ENCODE peak calls at places on chromosomes 1 and 21, in five cellular contexts. P, A, Q, N and T are unnamed samples.

GRCh38 chr1:150165622-150166612 is 16.2 kb downstream of the PLEKHO1 start:
- DNase-seq in P (peak), A (no peak), Q (no peak), N (peak), T (peak)

GRCh38 chr1:39272027-39272790 is 67.7 kb downstream of the MACF1 start:
- DNase-seq in P (peak), A (no peak), Q (peak), N (peak), T (no peak)

GRCh38 chr1:44068442-44068861 is 37.2 kb upstream of the SLC6A9 start:
- DNase-seq in P (no peak), A (no peak), Q (peak), N (no peak), T (no peak)

GRCh38 chr1:100051893-100052292 is 80.8 kb downstream of the SASS6 start:
- DNase-seq in P (no peak), A (no peak), Q (no peak), N (no peak), T (no peak)

GRCh38 chr1:25724201-25724600 is 75.8 kb upstream of the SELENON start:
- DNase-seq in P (no peak), A (no peak), Q (no peak), N (no peak), T (no peak)

GRCh38 chr1:156412653-156413309 is 43.8 kb downstream of the RHBG start:
- DNase-seq in P (no peak), A (no peak), Q (no peak), N (no peak), T (no peak)

GRCh38 chr1:201021333-201022177 is 2.0 kb downstream of the KIF21B start:
- DNase-seq in P (no peak), A (no peak), Q (no peak), N (no peak), T (no peak)

GRCh38 chr21:37421306-37421705 is 54.7 kb downstream of the DYRK1A start:
- DNase-seq in P (no peak), A (no peak), Q (no peak), N (no peak), T (no peak)

GRCh38 chr21:16250282-16250681 is 520.5 kb downstream of the USP25 start:
- DNase-seq in P (no peak), A (no peak), Q (no peak), N (no peak), T (no peak)

GRCh38 chr1:192430644-192431043 is 113.9 kb downstream of the RGS21 start:
- DNase-seq in P (no peak), A (no peak), Q (no peak), N (no peak), T (no peak)

GRCh38 chr1:50735443-50735842 is 224.6 kb downstream of the FAF1 start:
- DNase-seq in P (peak), A (no peak), Q (no peak), N (no peak), T (peak)

GRCh38 chr1:32872189-32872898 is 1.6 kb upstream of the FNDC5 start:
- DNase-seq in P (peak), A (peak), Q (no peak), N (peak), T (peak)

GRCh38 chr21:31710586-31710985 is 21.3 kb downstream of the SCAF4 start:
- DNase-seq in P (no peak), A (no peak), Q (no peak), N (no peak), T (no peak)

GRCh38 chr1:110626890-110627289 is 20.7 kb upstream of the KCNA2 start:
- DNase-seq in P (no peak), A (no peak), Q (no peak), N (no peak), T (no peak)

GRCh38 chr1:213613549-213613948 is 374.2 kb upstream of the PROX1 start:
- DNase-seq in P (no peak), A (no peak), Q (no peak), N (peak), T (no peak)

GRCh38 chr1:32215629-32216505 is 6.3 kb downstream of the TMEM234 start:
- DNase-seq in P (peak), A (no peak), Q (no peak), N (peak), T (peak)

GRCh38 chr1:185432943-185433342 is 115.9 kb upstream of the IVNS1ABP start:
- DNase-seq in P (no peak), A (no peak), Q (no peak), N (no peak), T (no peak)

GRCh38 chr1:64846573-64847430 is 101.9 kb downstream of the RAVER2 start:
- DNase-seq in P (no peak), A (no peak), Q (no peak), N (no peak), T (no peak)

GRCh38 chr1:119227446-119227845 is 87.0 kb upstream of the WARS2 start:
- DNase-seq in P (no peak), A (no peak), Q (no peak), N (no peak), T (no peak)

GRCh38 chr1:72892461-72892860 is 610.1 kb upstream of the NEGR1 start:
- DNase-seq in P (no peak), A (no peak), Q (no peak), N (no peak), T (no peak)

DNA sequence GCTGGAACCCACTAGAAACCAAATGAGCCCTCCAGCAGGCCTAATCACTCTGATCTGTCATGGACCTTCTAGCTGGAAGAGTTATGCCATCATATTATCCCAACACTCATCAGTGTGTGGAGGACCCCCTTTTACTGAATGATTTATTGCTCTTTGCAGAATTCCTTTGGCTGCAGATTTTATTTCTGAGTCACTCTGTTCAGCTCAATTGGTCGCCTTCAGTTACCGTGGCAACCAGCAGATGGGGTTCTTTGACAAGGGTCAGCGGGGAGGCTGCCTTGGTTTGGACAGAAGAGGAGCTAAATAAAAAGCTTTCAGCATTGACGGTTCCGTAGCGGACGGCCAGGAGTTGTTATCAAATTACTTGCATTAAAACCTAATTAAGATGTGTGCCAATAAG is 220.1 kb downstream of the SDCCAG8 start:
- DNase-seq in P (peak), A (no peak), Q (no peak), N (no peak), T (no peak)
- TF ChIP-seq CHD2 in P (no peak), A (no peak), Q (no peak), N (no peak), T (no peak)

GRCh38 chr1:230537456-230537855 is 104.8 kb upstream of the COG2 start:
- DNase-seq in P (no peak), A (peak), Q (no peak), N (no peak), T (no peak)
- TF ChIP-seq TAF1 in P (no peak), A (no peak), Q (no peak), N (no peak), T (no peak)

DNA sequence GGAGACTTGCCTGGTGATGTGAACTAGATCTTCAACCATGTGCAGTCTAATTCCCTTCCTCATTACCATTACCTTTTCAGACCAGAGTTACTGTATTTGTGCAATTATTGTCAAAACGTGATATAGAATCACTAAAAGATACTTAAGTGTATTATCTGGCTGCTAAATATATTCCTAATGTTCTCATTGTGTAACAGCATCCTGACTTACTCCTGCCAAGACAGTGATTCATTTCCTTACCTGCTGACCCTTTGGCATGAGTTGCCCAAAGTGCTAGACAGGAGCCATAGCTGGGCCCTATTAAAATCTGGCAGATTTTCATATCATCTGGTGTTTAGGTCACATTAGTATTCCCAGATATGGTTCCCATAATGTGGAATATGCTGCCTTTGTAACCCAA is 598.3 kb upstream of the CAMK1G start:
- DNase-seq in P (no peak), A (no peak), Q (no peak), N (no peak), T (no peak)
- TF ChIP-seq CHD2 in P (no peak), A (no peak), Q (no peak), N (no peak), T (no peak)

GRCh38 chr1:1757422-1758058 is 20.7 kb downstream of the NADK start:
- DNase-seq in P (peak), A (no peak), Q (no peak), N (no peak), T (no peak)
- TF ChIP-seq TAF1 in P (no peak), A (no peak), Q (no peak), N (no peak), T (no peak)